ENCODE peak calls at places on chromosome 15, in eight cellular contexts. One of them, this sample, is unnamed.

GRCh38 chr15:58221591-58222241 is 83.5 kb downstream of the AQP9 start:
- DNase-seq in fibroblast of lung: no peak
- DNase-seq in left ventricle myocardium inferior: no peak
- DNase-seq in NT2/D1: no peak
- DNase-seq in endodermal cell: peak; percentile 76
- DNase-seq in vagina: no peak
- DNase-seq in HCT116: peak; percentile 36
- DNase-seq in GM12878: no peak
- DNase-seq in this sample: no peak

GRCh38 chr15:78010112-78010511 is 67.4 kb downstream of the TBC1D2B start:
- DNase-seq in endodermal cell: no peak
- DNase-seq in NT2/D1: no peak
- DNase-seq in left ventricle myocardium inferior: no peak
- DNase-seq in vagina: no peak
- DNase-seq in fibroblast of lung: no peak
- DNase-seq in GM12878: no peak
- DNase-seq in HCT116: no peak
- DNase-seq in this sample: no peak

GRCh38 chr15:66854012-66854965 is 152.3 kb downstream of the SMAD6 start:
- DNase-seq in NT2/D1: no peak
- DNase-seq in fibroblast of lung: no peak
- DNase-seq in left ventricle myocardium inferior: no peak
- DNase-seq in endodermal cell: peak; percentile 66
- DNase-seq in vagina: peak; percentile 60
- DNase-seq in GM12878: no peak
- DNase-seq in HCT116: no peak
- DNase-seq in this sample: no peak

GRCh38 chr15:71800835-71801745 is 9.3 kb upstream of the NR2E3 start:
- DNase-seq in HCT116: peak; percentile 56
- DNase-seq in left ventricle myocardium inferior: no peak
- DNase-seq in vagina: no peak
- DNase-seq in GM12878: no peak
- DNase-seq in fibroblast of lung: peak; percentile 72
- DNase-seq in endodermal cell: peak; percentile 78
- DNase-seq in NT2/D1: peak; percentile 44
- DNase-seq in this sample: no peak

GRCh38 chr15:25052191-25052999 is 97.6 kb downstream of the SNRPN start:
- DNase-seq in fibroblast of lung: no peak
- DNase-seq in GM12878: no peak
- DNase-seq in NT2/D1: no peak
- DNase-seq in left ventricle myocardium inferior: no peak
- DNase-seq in vagina: peak; percentile 70
- DNase-seq in HCT116: no peak
- DNase-seq in endodermal cell: no peak
- DNase-seq in this sample: peak; percentile 32

GRCh38 chr15:56869573-56869972 is 48.9 kb upstream of the TCF12 start:
- DNase-seq in NT2/D1: peak; percentile 39
- DNase-seq in fibroblast of lung: peak; percentile 7
- DNase-seq in endodermal cell: peak; percentile 66
- DNase-seq in left ventricle myocardium inferior: peak; percentile 37
- DNase-seq in GM12878: no peak
- DNase-seq in HCT116: peak; percentile 33
- DNase-seq in vagina: no peak
- DNase-seq in this sample: no peak

GRCh38 chr15:66679657-66680108 is 22.4 kb upstream of the SMAD6 start:
- DNase-seq in left ventricle myocardium inferior: peak; percentile 52
- DNase-seq in GM12878: no peak
- DNase-seq in vagina: no peak
- DNase-seq in fibroblast of lung: no peak
- DNase-seq in endodermal cell: peak; percentile 91
- DNase-seq in NT2/D1: peak; percentile 59
- DNase-seq in HCT116: no peak
- DNase-seq in this sample: no peak

GRCh38 chr15:69578792-69579587 is 126.4 kb downstream of the RPLP1 start:
- DNase-seq in left ventricle myocardium inferior: no peak
- DNase-seq in HCT116: no peak
- DNase-seq in GM12878: no peak
- DNase-seq in fibroblast of lung: peak; percentile 52
- DNase-seq in endodermal cell: no peak
- DNase-seq in NT2/D1: no peak
- DNase-seq in vagina: no peak
- DNase-seq in this sample: peak; percentile 97

GRCh38 chr15:46312133-46312740 is 677.4 kb downstream of the SQOR start:
- DNase-seq in GM12878: peak; percentile 11
- DNase-seq in HCT116: peak; percentile 8
- DNase-seq in left ventricle myocardium inferior: peak; percentile 47
- DNase-seq in vagina: no peak
- DNase-seq in fibroblast of lung: peak; percentile 29
- DNase-seq in NT2/D1: peak; percentile 54
- DNase-seq in endodermal cell: peak; percentile 95
- DNase-seq in this sample: peak; percentile 76

GRCh38 chr15:96335429-96335807 is 4.9 kb downstream of the NR2F2 start:
- DNase-seq in fibroblast of lung: peak; percentile 68
- DNase-seq in endodermal cell: no peak
- DNase-seq in GM12878: no peak
- DNase-seq in NT2/D1: no peak
- DNase-seq in vagina: no peak
- DNase-seq in left ventricle myocardium inferior: no peak
- DNase-seq in HCT116: no peak
- DNase-seq in this sample: no peak

GRCh38 chr15:96336643-96337353 is 6.3 kb downstream of the NR2F2 start:
- DNase-seq in left ventricle myocardium inferior: no peak
- DNase-seq in vagina: no peak
- DNase-seq in NT2/D1: no peak
- DNase-seq in fibroblast of lung: peak; percentile 45
- DNase-seq in endodermal cell: peak; percentile 49
- DNase-seq in GM12878: no peak
- DNase-seq in HCT116: no peak
- DNase-seq in this sample: peak; percentile 25

GRCh38 chr15:96334705-96335428 is 4.4 kb downstream of the NR2F2 start:
- DNase-seq in fibroblast of lung: peak; percentile 27
- DNase-seq in NT2/D1: no peak
- DNase-seq in GM12878: no peak
- DNase-seq in vagina: no peak
- DNase-seq in HCT116: no peak
- DNase-seq in endodermal cell: no peak
- DNase-seq in left ventricle myocardium inferior: no peak
- DNase-seq in this sample: no peak

GRCh38 chr15:96337354-96337990 is 7.0 kb downstream of the NR2F2 start:
- DNase-seq in left ventricle myocardium inferior: no peak
- DNase-seq in vagina: no peak
- DNase-seq in HCT116: no peak
- DNase-seq in GM12878: no peak
- DNase-seq in fibroblast of lung: peak; percentile 31
- DNase-seq in endodermal cell: no peak
- DNase-seq in NT2/D1: no peak
- DNase-seq in this sample: no peak

GRCh38 chr15:96336045-96336642 is 5.6 kb downstream of the NR2F2 start:
- DNase-seq in endodermal cell: no peak
- DNase-seq in vagina: no peak
- DNase-seq in fibroblast of lung: peak; percentile 35
- DNase-seq in GM12878: no peak
- DNase-seq in left ventricle myocardium inferior: no peak
- DNase-seq in NT2/D1: no peak
- DNase-seq in HCT116: no peak
- DNase-seq in this sample: no peak
- H3K27me3 ChIP-seq in endodermal cell: peaks cover 90% of the 10 kb centered on the region
- H3K27me3 ChIP-seq in vagina: no peaks in the 10 kb centered on the region
- H3K27me3 ChIP-seq in fibroblast of lung: no peaks in the 10 kb centered on the region
- H3K27me3 ChIP-seq in GM12878: no peaks in the 10 kb centered on the region
- H3K27me3 ChIP-seq in left ventricle myocardium inferior: peaks cover 32% of the 10 kb centered on the region
- H3K27me3 ChIP-seq in NT2/D1: peaks cover 91% of the 10 kb centered on the region
- H3K27me3 ChIP-seq in HCT116: no peaks in the 10 kb centered on the region
- H3K27me3 ChIP-seq in this sample: no peaks in the 10 kb centered on the region

GRCh38 chr15:59523702-59524101 is 85.7 kb downstream of the FAM81A start:
- DNase-seq in fibroblast of lung: no peak
- DNase-seq in endodermal cell: no peak
- DNase-seq in vagina: peak; percentile 34
- DNase-seq in HCT116: no peak
- DNase-seq in left ventricle myocardium inferior: no peak
- DNase-seq in GM12878: no peak
- DNase-seq in NT2/D1: no peak
- DNase-seq in this sample: no peak

GRCh38 chr15:59524331-59524731 is 86.3 kb downstream of the FAM81A start:
- DNase-seq in NT2/D1: no peak
- DNase-seq in left ventricle myocardium inferior: no peak
- DNase-seq in GM12878: no peak
- DNase-seq in endodermal cell: no peak
- DNase-seq in HCT116: no peak
- DNase-seq in vagina: peak; percentile 70
- DNase-seq in fibroblast of lung: no peak
- DNase-seq in this sample: no peak

GRCh38 chr15:59519329-59519728 is 81.3 kb downstream of the FAM81A start:
- DNase-seq in fibroblast of lung: no peak
- DNase-seq in left ventricle myocardium inferior: no peak
- DNase-seq in HCT116: no peak
- DNase-seq in endodermal cell: no peak
- DNase-seq in vagina: no peak
- DNase-seq in GM12878: no peak
- DNase-seq in NT2/D1: no peak
- DNase-seq in this sample: no peak

GRCh38 chr15:59522988-59523461 is 85.0 kb downstream of the FAM81A start:
- DNase-seq in endodermal cell: peak; percentile 61
- DNase-seq in HCT116: no peak
- DNase-seq in fibroblast of lung: no peak
- DNase-seq in GM12878: no peak
- DNase-seq in NT2/D1: no peak
- DNase-seq in vagina: peak; percentile 40
- DNase-seq in left ventricle myocardium inferior: no peak
- DNase-seq in this sample: no peak

GRCh38 chr15:59521443-59521842 is 83.5 kb downstream of the FAM81A start:
- DNase-seq in endodermal cell: no peak
- DNase-seq in fibroblast of lung: no peak
- DNase-seq in NT2/D1: no peak
- DNase-seq in left ventricle myocardium inferior: no peak
- DNase-seq in vagina: no peak
- DNase-seq in HCT116: no peak
- DNase-seq in GM12878: no peak
- DNase-seq in this sample: no peak
- H3K4me1 ChIP-seq in endodermal cell: no peaks in the 10 kb centered on the region
- H3K4me1 ChIP-seq in fibroblast of lung: no peaks in the 10 kb centered on the region
- H3K4me1 ChIP-seq in NT2/D1: peaks cover 6% of the 10 kb centered on the region
- H3K4me1 ChIP-seq in left ventricle myocardium inferior: no peaks in the 10 kb centered on the region
- H3K4me1 ChIP-seq in vagina: no peaks in the 10 kb centered on the region
- H3K4me1 ChIP-seq in HCT116: no peaks in the 10 kb centered on the region
- H3K4me1 ChIP-seq in GM12878: peaks cover 38% of the 10 kb centered on the region
- H3K4me1 ChIP-seq in this sample: no peaks in the 10 kb centered on the region

DNA sequence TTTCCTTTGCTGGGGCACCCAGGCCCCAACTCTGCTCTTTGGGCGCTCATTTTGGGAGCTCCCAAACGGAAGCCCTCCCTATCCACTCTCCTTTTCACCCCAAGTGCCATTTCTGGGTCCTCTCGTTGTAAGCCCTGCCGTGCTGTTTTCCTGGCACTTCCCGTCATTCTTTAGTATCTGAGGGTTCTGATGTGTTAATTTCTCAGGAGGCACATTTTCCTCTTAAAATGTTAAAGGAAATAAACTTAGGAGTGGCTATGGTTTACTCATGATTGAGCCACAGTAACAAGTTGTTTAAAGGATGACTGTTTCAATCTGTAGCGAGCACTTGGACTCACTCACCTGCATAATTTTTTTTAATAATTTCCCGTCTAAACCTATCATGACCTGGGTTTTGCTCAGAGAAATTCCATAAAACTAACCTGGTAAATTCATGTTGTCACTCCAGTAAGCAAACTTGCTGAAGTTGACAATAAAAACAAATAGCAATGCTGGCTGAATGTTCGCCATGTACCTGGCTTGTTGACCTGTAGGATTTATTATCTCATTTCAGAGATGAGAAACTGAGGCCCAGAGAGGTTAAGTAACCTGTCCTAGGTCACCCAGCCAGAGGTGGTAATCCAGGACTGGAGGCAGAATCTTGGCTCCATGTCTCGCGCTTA is 10.6 kb downstream of the ALDH1A3 start:
- DNase-seq in fibroblast of lung: no peak
- DNase-seq in endodermal cell: no peak
- DNase-seq in vagina: no peak
- DNase-seq in HCT116: no peak
- DNase-seq in left ventricle myocardium inferior: no peak
- DNase-seq in NT2/D1: no peak
- DNase-seq in GM12878: no peak
- DNase-seq in this sample: no peak
- H3K27me3 ChIP-seq in fibroblast of lung: peaks cover 2% of the 10 kb centered on the region
- H3K27me3 ChIP-seq in endodermal cell: no peaks in the 10 kb centered on the region
- H3K27me3 ChIP-seq in vagina: no peaks in the 10 kb centered on the region
- H3K27me3 ChIP-seq in HCT116: no peaks in the 10 kb centered on the region
- H3K27me3 ChIP-seq in left ventricle myocardium inferior: peaks cover 93% of the 10 kb centered on the region
- H3K27me3 ChIP-seq in NT2/D1: no peaks in the 10 kb centered on the region
- H3K27me3 ChIP-seq in GM12878: peaks cover 16% of the 10 kb centered on the region
- H3K27me3 ChIP-seq in this sample: peaks cover 6% of the 10 kb centered on the region

GRCh38 chr15:68205558-68205944 is 419 bp upstream of the CALML4 start:
- DNase-seq in NT2/D1: no peak
- DNase-seq in vagina: no peak
- DNase-seq in GM12878: no peak
- DNase-seq in endodermal cell: no peak
- DNase-seq in left ventricle myocardium inferior: no peak
- DNase-seq in HCT116: no peak
- DNase-seq in fibroblast of lung: no peak
- DNase-seq in this sample: no peak
- H3K4me1 ChIP-seq in NT2/D1: peaks cover 29% of the 10 kb centered on the region
- H3K4me1 ChIP-seq in vagina: peaks cover 43% of the 10 kb centered on the region
- H3K4me1 ChIP-seq in GM12878: peaks cover 18% of the 10 kb centered on the region
- H3K4me1 ChIP-seq in endodermal cell: peaks cover 13% of the 10 kb centered on the region
- H3K4me1 ChIP-seq in left ventricle myocardium inferior: peaks cover 31% of the 10 kb centered on the region
- H3K4me1 ChIP-seq in HCT116: peaks cover 6% of the 10 kb centered on the region
- H3K4me1 ChIP-seq in fibroblast of lung: no peaks in the 10 kb centered on the region
- H3K4me1 ChIP-seq in this sample: no peaks in the 10 kb centered on the region

GRCh38 chr15:100186366-100186765 is 155.4 kb downstream of the ADAMTS17 start:
- DNase-seq in endodermal cell: peak; percentile 27
- DNase-seq in HCT116: no peak
- DNase-seq in fibroblast of lung: no peak
- DNase-seq in GM12878: no peak
- DNase-seq in left ventricle myocardium inferior: no peak
- DNase-seq in NT2/D1: no peak
- DNase-seq in vagina: peak; percentile 44
- DNase-seq in this sample: peak; percentile 13
- H3K27me3 ChIP-seq in endodermal cell: no peaks in the 10 kb centered on the region
- H3K27me3 ChIP-seq in HCT116: no peaks in the 10 kb centered on the region
- H3K27me3 ChIP-seq in fibroblast of lung: no peaks in the 10 kb centered on the region
- H3K27me3 ChIP-seq in GM12878: no peaks in the 10 kb centered on the region
- H3K27me3 ChIP-seq in left ventricle myocardium inferior: no peaks in the 10 kb centered on the region
- H3K27me3 ChIP-seq in NT2/D1: peaks cover 4% of the 10 kb centered on the region
- H3K27me3 ChIP-seq in vagina: no peaks in the 10 kb centered on the region
- H3K27me3 ChIP-seq in this sample: no peaks in the 10 kb centered on the region

GRCh38 chr15:101613130-101614000 is 38.8 kb downstream of the TM2D3 start:
- DNase-seq in vagina: no peak
- DNase-seq in left ventricle myocardium inferior: peak; percentile 90
- DNase-seq in HCT116: no peak
- DNase-seq in endodermal cell: no peak
- DNase-seq in fibroblast of lung: peak; percentile 17
- DNase-seq in NT2/D1: no peak
- DNase-seq in GM12878: no peak
- DNase-seq in this sample: peak; percentile 89
- H3K4me1 ChIP-seq in vagina: peaks cover 21% of the 10 kb centered on the region
- H3K4me1 ChIP-seq in left ventricle myocardium inferior: peaks cover 72% of the 10 kb centered on the region
- H3K4me1 ChIP-seq in HCT116: peaks cover 13% of the 10 kb centered on the region
- H3K4me1 ChIP-seq in endodermal cell: peaks cover 3% of the 10 kb centered on the region
- H3K4me1 ChIP-seq in fibroblast of lung: no peaks in the 10 kb centered on the region
- H3K4me1 ChIP-seq in NT2/D1: no peaks in the 10 kb centered on the region
- H3K4me1 ChIP-seq in GM12878: no peaks in the 10 kb centered on the region
- H3K4me1 ChIP-seq in this sample: peaks cover 4% of the 10 kb centered on the region

GRCh38 chr15:96369351-96369750 is 38.9 kb downstream of the NR2F2 start:
- DNase-seq in vagina: no peak
- DNase-seq in HCT116: no peak
- DNase-seq in left ventricle myocardium inferior: no peak
- DNase-seq in fibroblast of lung: no peak
- DNase-seq in NT2/D1: no peak
- DNase-seq in endodermal cell: no peak
- DNase-seq in GM12878: no peak
- DNase-seq in this sample: no peak
- H3K27me3 ChIP-seq in vagina: no peaks in the 10 kb centered on the region
- H3K27me3 ChIP-seq in HCT116: no peaks in the 10 kb centered on the region
- H3K27me3 ChIP-seq in left ventricle myocardium inferior: peaks cover 83% of the 10 kb centered on the region
- H3K27me3 ChIP-seq in fibroblast of lung: no peaks in the 10 kb centered on the region
- H3K27me3 ChIP-seq in NT2/D1: peaks cover 75% of the 10 kb centered on the region
- H3K27me3 ChIP-seq in endodermal cell: peaks cover 100% of the 10 kb centered on the region
- H3K27me3 ChIP-seq in GM12878: peaks cover 18% of the 10 kb centered on the region
- H3K27me3 ChIP-seq in this sample: no peaks in the 10 kb centered on the region